ENCODE peak calls at places on chromosome 20, in five cellular contexts. One of them, this sample, is unnamed.

GRCh38 chr20:51446656-51447055 is 95.9 kb downstream of the NFATC2 start:
- DNase-seq in stimulated activated CD4-positive, alpha-beta T cell treated with anti-CD3 and anti-CD28 coated beads, Interleukin-15, amount 100 ng/mL, for 48 hours: no peak
- DNase-seq in HEK293T: peak
- DNase-seq in brain microvascular endothelial cell: peak
- DNase-seq in fibroblast of mammary gland: peak
- DNase-seq in this sample: no peak

GRCh38 chr20:7375905-7376304 is 564.4 kb downstream of the HAO1 start:
- DNase-seq in stimulated activated CD4-positive, alpha-beta T cell treated with anti-CD3 and anti-CD28 coated beads, Interleukin-15, amount 100 ng/mL, for 48 hours: no peak
- DNase-seq in HEK293T: no peak
- DNase-seq in brain microvascular endothelial cell: no peak
- DNase-seq in fibroblast of mammary gland: peak
- DNase-seq in this sample: no peak

GRCh38 chr20:13158339-13158738 is 62.7 kb upstream of the ISM1 start:
- DNase-seq in stimulated activated CD4-positive, alpha-beta T cell treated with anti-CD3 and anti-CD28 coated beads, Interleukin-15, amount 100 ng/mL, for 48 hours: no peak
- DNase-seq in HEK293T: no peak
- DNase-seq in brain microvascular endothelial cell: no peak
- DNase-seq in fibroblast of mammary gland: no peak
- DNase-seq in this sample: no peak

GRCh38 chr20:10218536-10219451 is at the start of gene SNAP25:
- DNase-seq in stimulated activated CD4-positive, alpha-beta T cell treated with anti-CD3 and anti-CD28 coated beads, Interleukin-15, amount 100 ng/mL, for 48 hours: peak
- DNase-seq in HEK293T: peak
- DNase-seq in brain microvascular endothelial cell: peak
- DNase-seq in fibroblast of mammary gland: peak
- DNase-seq in this sample: no peak

GRCh38 chr20:31842471-31843157 is 2.8 kb downstream of the FOXS1 start:
- DNase-seq in stimulated activated CD4-positive, alpha-beta T cell treated with anti-CD3 and anti-CD28 coated beads, Interleukin-15, amount 100 ng/mL, for 48 hours: no peak
- DNase-seq in HEK293T: no peak
- DNase-seq in brain microvascular endothelial cell: peak
- DNase-seq in fibroblast of mammary gland: peak
- DNase-seq in this sample: peak

GRCh38 chr20:19940945-19941590 is 76.1 kb upstream of the NAA20 start:
- DNase-seq in stimulated activated CD4-positive, alpha-beta T cell treated with anti-CD3 and anti-CD28 coated beads, Interleukin-15, amount 100 ng/mL, for 48 hours: no peak
- DNase-seq in HEK293T: no peak
- DNase-seq in brain microvascular endothelial cell: no peak
- DNase-seq in fibroblast of mammary gland: no peak
- DNase-seq in this sample: no peak

GRCh38 chr20:31523361-31524283 is 9.4 kb downstream of the HM13 start:
- DNase-seq in stimulated activated CD4-positive, alpha-beta T cell treated with anti-CD3 and anti-CD28 coated beads, Interleukin-15, amount 100 ng/mL, for 48 hours: no peak
- DNase-seq in HEK293T: no peak
- DNase-seq in brain microvascular endothelial cell: no peak
- DNase-seq in fibroblast of mammary gland: peak
- DNase-seq in this sample: no peak

GRCh38 chr20:10637563-10637962 is 36.2 kb downstream of the JAG1 start:
- DNase-seq in stimulated activated CD4-positive, alpha-beta T cell treated with anti-CD3 and anti-CD28 coated beads, Interleukin-15, amount 100 ng/mL, for 48 hours: no peak
- DNase-seq in HEK293T: no peak
- DNase-seq in brain microvascular endothelial cell: no peak
- DNase-seq in fibroblast of mammary gland: no peak
- DNase-seq in this sample: no peak

GRCh38 chr20:8583209-8584106 is 451.4 kb downstream of the PLCB1 start:
- DNase-seq in stimulated activated CD4-positive, alpha-beta T cell treated with anti-CD3 and anti-CD28 coated beads, Interleukin-15, amount 100 ng/mL, for 48 hours: no peak
- DNase-seq in HEK293T: no peak
- DNase-seq in brain microvascular endothelial cell: no peak
- DNase-seq in fibroblast of mammary gland: no peak
- DNase-seq in this sample: no peak

GRCh38 chr20:35504751-35505150 is 24.7 kb downstream of the C20orf173 start:
- DNase-seq in stimulated activated CD4-positive, alpha-beta T cell treated with anti-CD3 and anti-CD28 coated beads, Interleukin-15, amount 100 ng/mL, for 48 hours: no peak
- DNase-seq in HEK293T: no peak
- DNase-seq in brain microvascular endothelial cell: no peak
- DNase-seq in fibroblast of mammary gland: no peak
- DNase-seq in this sample: no peak

GRCh38 chr20:8523684-8524083 is 391.6 kb downstream of the PLCB1 start:
- DNase-seq in stimulated activated CD4-positive, alpha-beta T cell treated with anti-CD3 and anti-CD28 coated beads, Interleukin-15, amount 100 ng/mL, for 48 hours: no peak
- DNase-seq in HEK293T: no peak
- DNase-seq in brain microvascular endothelial cell: no peak
- DNase-seq in fibroblast of mammary gland: no peak
- DNase-seq in this sample: no peak

GRCh38 chr20:3156811-3157619 is 2.6 kb downstream of the FASTKD5 start:
- DNase-seq in stimulated activated CD4-positive, alpha-beta T cell treated with anti-CD3 and anti-CD28 coated beads, Interleukin-15, amount 100 ng/mL, for 48 hours: no peak
- DNase-seq in HEK293T: no peak
- DNase-seq in brain microvascular endothelial cell: no peak
- DNase-seq in fibroblast of mammary gland: peak
- DNase-seq in this sample: no peak

GRCh38 chr20:20130399-20130798 is 78.1 kb downstream of the CFAP61 start:
- DNase-seq in stimulated activated CD4-positive, alpha-beta T cell treated with anti-CD3 and anti-CD28 coated beads, Interleukin-15, amount 100 ng/mL, for 48 hours: no peak
- DNase-seq in HEK293T: no peak
- DNase-seq in brain microvascular endothelial cell: peak
- DNase-seq in fibroblast of mammary gland: peak
- DNase-seq in this sample: no peak

GRCh38 chr20:49276895-49277785 is 717 bp downstream of the ZNFX1 start:
- DNase-seq in stimulated activated CD4-positive, alpha-beta T cell treated with anti-CD3 and anti-CD28 coated beads, Interleukin-15, amount 100 ng/mL, for 48 hours: peak
- DNase-seq in HEK293T: no peak
- DNase-seq in brain microvascular endothelial cell: no peak
- DNase-seq in fibroblast of mammary gland: no peak
- DNase-seq in this sample: peak

GRCh38 chr20:52078289-52078688 is 113.3 kb downstream of the ZFP64 start:
- DNase-seq in stimulated activated CD4-positive, alpha-beta T cell treated with anti-CD3 and anti-CD28 coated beads, Interleukin-15, amount 100 ng/mL, for 48 hours: no peak
- DNase-seq in HEK293T: no peak
- DNase-seq in brain microvascular endothelial cell: no peak
- DNase-seq in fibroblast of mammary gland: no peak
- DNase-seq in this sample: no peak

GRCh38 chr20:3168079-3168828 is 5.1 kb downstream of the LZTS3 start:
- DNase-seq in stimulated activated CD4-positive, alpha-beta T cell treated with anti-CD3 and anti-CD28 coated beads, Interleukin-15, amount 100 ng/mL, for 48 hours: no peak
- DNase-seq in HEK293T: no peak
- DNase-seq in brain microvascular endothelial cell: no peak
- DNase-seq in fibroblast of mammary gland: no peak
- DNase-seq in this sample: no peak

GRCh38 chr20:53930651-53931504 is 139.5 kb downstream of the BCAS1 start:
- DNase-seq in stimulated activated CD4-positive, alpha-beta T cell treated with anti-CD3 and anti-CD28 coated beads, Interleukin-15, amount 100 ng/mL, for 48 hours: no peak
- DNase-seq in HEK293T: no peak
- DNase-seq in brain microvascular endothelial cell: no peak
- DNase-seq in fibroblast of mammary gland: no peak
- DNase-seq in this sample: no peak

GRCh38 chr20:19964289-19965263 is 52.6 kb upstream of the NAA20 start:
- DNase-seq in stimulated activated CD4-positive, alpha-beta T cell treated with anti-CD3 and anti-CD28 coated beads, Interleukin-15, amount 100 ng/mL, for 48 hours: no peak
- DNase-seq in HEK293T: no peak
- DNase-seq in brain microvascular endothelial cell: peak
- DNase-seq in fibroblast of mammary gland: peak
- DNase-seq in this sample: peak

GRCh38 chr20:20076297-20077065 is 24.1 kb downstream of the CFAP61 start:
- DNase-seq in stimulated activated CD4-positive, alpha-beta T cell treated with anti-CD3 and anti-CD28 coated beads, Interleukin-15, amount 100 ng/mL, for 48 hours: no peak
- DNase-seq in HEK293T: no peak
- DNase-seq in brain microvascular endothelial cell: peak
- DNase-seq in fibroblast of mammary gland: peak
- DNase-seq in this sample: no peak

GRCh38 chr20:14992961-14993360 is 655.5 kb upstream of the FLRT3 start:
- DNase-seq in stimulated activated CD4-positive, alpha-beta T cell treated with anti-CD3 and anti-CD28 coated beads, Interleukin-15, amount 100 ng/mL, for 48 hours: no peak
- DNase-seq in HEK293T: no peak
- DNase-seq in brain microvascular endothelial cell: no peak
- DNase-seq in fibroblast of mammary gland: peak
- DNase-seq in this sample: no peak

GRCh38 chr20:51255417-51255816 is 232.5 kb upstream of the KCNG1 start:
- DNase-seq in stimulated activated CD4-positive, alpha-beta T cell treated with anti-CD3 and anti-CD28 coated beads, Interleukin-15, amount 100 ng/mL, for 48 hours: no peak
- DNase-seq in HEK293T: no peak
- DNase-seq in brain microvascular endothelial cell: no peak
- DNase-seq in fibroblast of mammary gland: no peak
- DNase-seq in this sample: no peak

GRCh38 chr20:6473197-6473596 is 294.3 kb upstream of the BMP2 start:
- DNase-seq in stimulated activated CD4-positive, alpha-beta T cell treated with anti-CD3 and anti-CD28 coated beads, Interleukin-15, amount 100 ng/mL, for 48 hours: no peak
- DNase-seq in HEK293T: no peak
- DNase-seq in brain microvascular endothelial cell: peak
- DNase-seq in fibroblast of mammary gland: peak
- DNase-seq in this sample: no peak

GRCh38 chr20:16350465-16350864 is 222.8 kb downstream of the KIF16B start:
- DNase-seq in stimulated activated CD4-positive, alpha-beta T cell treated with anti-CD3 and anti-CD28 coated beads, Interleukin-15, amount 100 ng/mL, for 48 hours: no peak
- DNase-seq in HEK293T: no peak
- DNase-seq in brain microvascular endothelial cell: peak
- DNase-seq in fibroblast of mammary gland: peak
- DNase-seq in this sample: no peak

GRCh38 chr20:60214901-60215522 is 256.8 kb downstream of the CDH26 start:
- DNase-seq in stimulated activated CD4-positive, alpha-beta T cell treated with anti-CD3 and anti-CD28 coated beads, Interleukin-15, amount 100 ng/mL, for 48 hours: no peak
- DNase-seq in HEK293T: no peak
- DNase-seq in brain microvascular endothelial cell: no peak
- DNase-seq in fibroblast of mammary gland: peak
- DNase-seq in this sample: no peak

GRCh38 chr20:52536841-52537400 is 345.3 kb upstream of the ZFP64 start:
- DNase-seq in stimulated activated CD4-positive, alpha-beta T cell treated with anti-CD3 and anti-CD28 coated beads, Interleukin-15, amount 100 ng/mL, for 48 hours: no peak
- DNase-seq in HEK293T: no peak
- DNase-seq in brain microvascular endothelial cell: no peak
- DNase-seq in fibroblast of mammary gland: no peak
- DNase-seq in this sample: no peak

GRCh38 chr20:25462166-25462565 is 54.7 kb downstream of the GINS1 start:
- DNase-seq in stimulated activated CD4-positive, alpha-beta T cell treated with anti-CD3 and anti-CD28 coated beads, Interleukin-15, amount 100 ng/mL, for 48 hours: no peak
- DNase-seq in HEK293T: no peak
- DNase-seq in brain microvascular endothelial cell: no peak
- DNase-seq in fibroblast of mammary gland: no peak
- DNase-seq in this sample: no peak

GRCh38 chr20:59583428-59584277 is 20.7 kb upstream of the PHACTR3 start:
- DNase-seq in stimulated activated CD4-positive, alpha-beta T cell treated with anti-CD3 and anti-CD28 coated beads, Interleukin-15, amount 100 ng/mL, for 48 hours: no peak
- DNase-seq in HEK293T: no peak
- DNase-seq in brain microvascular endothelial cell: no peak
- DNase-seq in fibroblast of mammary gland: peak
- DNase-seq in this sample: peak

GRCh38 chr20:63641146-63641791 is 12.0 kb downstream of the STMN3 start:
- DNase-seq in stimulated activated CD4-positive, alpha-beta T cell treated with anti-CD3 and anti-CD28 coated beads, Interleukin-15, amount 100 ng/mL, for 48 hours: no peak
- DNase-seq in HEK293T: no peak
- DNase-seq in brain microvascular endothelial cell: peak
- DNase-seq in fibroblast of mammary gland: peak
- DNase-seq in this sample: peak

GRCh38 chr20:61671559-61671958 is 394.1 kb downstream of the TAF4 start:
- DNase-seq in stimulated activated CD4-positive, alpha-beta T cell treated with anti-CD3 and anti-CD28 coated beads, Interleukin-15, amount 100 ng/mL, for 48 hours: no peak
- DNase-seq in HEK293T: no peak
- DNase-seq in brain microvascular endothelial cell: no peak
- DNase-seq in fibroblast of mammary gland: no peak
- DNase-seq in this sample: no peak

GRCh38 chr20:45462711-45463110 is 6.8 kb upstream of the WFDC2 start:
- DNase-seq in stimulated activated CD4-positive, alpha-beta T cell treated with anti-CD3 and anti-CD28 coated beads, Interleukin-15, amount 100 ng/mL, for 48 hours: no peak
- DNase-seq in HEK293T: no peak
- DNase-seq in brain microvascular endothelial cell: no peak
- DNase-seq in fibroblast of mammary gland: no peak
- DNase-seq in this sample: no peak

GRCh38 chr20:32278199-32278643 is 770 bp downstream of the KIF3B start:
- DNase-seq in stimulated activated CD4-positive, alpha-beta T cell treated with anti-CD3 and anti-CD28 coated beads, Interleukin-15, amount 100 ng/mL, for 48 hours: no peak
- DNase-seq in HEK293T: no peak
- DNase-seq in brain microvascular endothelial cell: peak
- DNase-seq in fibroblast of mammary gland: no peak
- DNase-seq in this sample: no peak

GRCh38 chr20:25571240-25571639 is 14.1 kb downstream of the NINL start:
- DNase-seq in stimulated activated CD4-positive, alpha-beta T cell treated with anti-CD3 and anti-CD28 coated beads, Interleukin-15, amount 100 ng/mL, for 48 hours: no peak
- DNase-seq in HEK293T: no peak
- DNase-seq in brain microvascular endothelial cell: no peak
- DNase-seq in fibroblast of mammary gland: no peak
- DNase-seq in this sample: no peak

This sample was measured in Right ventricle myocardium superior.